ENCODE peak calls at places on chromosomes 12 and 14, in four cellular contexts. F, L, B and V are unnamed samples.

GRCh38 chr12:106226884-106227640 is 20.8 kb downstream of the CKAP4 start:
- DNase-seq in B (peak; percentile 79), L (peak; percentile 53), F (no peak), V (peak; percentile 42)

GRCh38 chr12:63857771-63858670 is 13.5 kb downstream of the SRGAP1 start:
- DNase-seq in B (no peak), L (no peak), F (no peak), V (no peak)

GRCh38 chr14:61034416-61035100 is 53.5 kb downstream of the SLC38A6 start:
- DNase-seq in L (no peak), F (peak; percentile 48), B (no peak), V (no peak)

GRCh38 chr14:96167224-96168148 is 37.2 kb upstream of the BDKRB2 start:
- DNase-seq in F (no peak), L (no peak), B (no peak), V (no peak)

GRCh38 chr12:126538888-126539287 is 1473.7 kb downstream of the AACS start:
- DNase-seq in L (no peak), F (no peak), B (no peak), V (no peak)

GRCh38 chr12:54565658-54566552 is 16.5 kb downstream of the PDE1B start:
- DNase-seq in L (no peak), B (no peak), F (no peak), V (no peak)

GRCh38 chr14:88478931-88479330 is 75.9 kb downstream of the PTPN21 start:
- DNase-seq in L (no peak), F (no peak), B (no peak), V (no peak)

GRCh38 chr12:106645074-106645421 is 62.2 kb downstream of the RFX4 start:
- DNase-seq in L (no peak), F (no peak), B (no peak), V (no peak)

GRCh38 chr12:68042212-68042699 is 53.0 kb downstream of the IFNG-AS1 start:
- DNase-seq in F (peak; percentile 65), L (no peak), B (no peak), V (no peak)

GRCh38 chr14:49727171-49727570 is 34.3 kb downstream of the KLHDC1 start:
- DNase-seq in F (no peak), B (no peak), L (no peak), V (no peak)

GRCh38 chr12:5498806-5499205 is 66.9 kb downstream of the NTF3 start:
- DNase-seq in F (no peak), L (no peak), B (no peak), V (no peak)

GRCh38 chr14:53748691-53749090 is 207.9 kb downstream of the BMP4 start:
- DNase-seq in L (no peak), B (no peak), F (no peak), V (no peak)

GRCh38 chr12:132435486-132436187 is 54.3 kb upstream of the FBRSL1 start:
- DNase-seq in F (no peak), B (no peak), L (no peak), V (no peak)

GRCh38 chr12:4037747-4038312 is 164.6 kb upstream of the PARP11 start:
- DNase-seq in F (no peak), B (peak; percentile 27), L (peak; percentile 8), V (no peak)

GRCh38 chr12:129868566-129868965 is 35.3 kb downstream of the TMEM132D start:
- DNase-seq in B (no peak), F (no peak), L (peak; percentile 10), V (no peak)

GRCh38 chr12:84910549-84911241 is 1.9 kb downstream of the SLC6A15 start:
- DNase-seq in L (no peak), B (peak; percentile 36), F (no peak), V (no peak)

GRCh38 chr12:54416908-54417603 is 2.0 kb downstream of the ITGA5 start:
- DNase-seq in B (no peak), F (no peak), L (peak; percentile 51), V (no peak)

GRCh38 chr14:93731753-93732152 is 56.5 kb downstream of the PRIMA1 start:
- DNase-seq in F (no peak), B (no peak), L (no peak), V (no peak)

GRCh38 chr12:46585854-46586621 is 213.5 kb upstream of the SLC38A2 start:
- DNase-seq in B (no peak), F (no peak), L (no peak), V (no peak)

GRCh38 chr14:84087986-84088531 is 1441.9 kb upstream of the FLRT2 start:
- DNase-seq in L (no peak), B (no peak), F (no peak), V (no peak)

GRCh38 chr12:18165422-18165871 is 75.5 kb upstream of the RERGL start:
- DNase-seq in B (no peak), L (no peak), F (peak; percentile 82), V (no peak)

GRCh38 chr14:94313991-94314655 is 9.0 kb downstream of the SERPINA6 start:
- DNase-seq in B (no peak), L (no peak), F (no peak), V (no peak)

GRCh38 chr12:27048822-27049752 is 26.7 kb downstream of the MED21 start:
- DNase-seq in F (no peak), L (peak; percentile 19), B (no peak), V (no peak)

GRCh38 chr12:75409833-75410232 is 18.9 kb downstream of the GLIPR1L2 start:
- DNase-seq in B (no peak), L (no peak), F (no peak), V (no peak)

GRCh38 chr12:101127521-101128219 is 82.4 kb downstream of the SLC5A8 start:
- DNase-seq in L (no peak), B (no peak), F (no peak), V (no peak)

GRCh38 chr14:62181591-62181990 is 419.4 kb downstream of the SNAPC1 start:
- DNase-seq in L (no peak), B (no peak), F (no peak), V (no peak)

GRCh38 chr12:750356-751191 is 1.8 kb upstream of the WNK1 start:
- DNase-seq in L (no peak), B (peak; percentile 26), F (no peak), V (no peak)

GRCh38 chr12:751828-752672 is at the start of gene WNK1:
- DNase-seq in L (peak; percentile 90), B (peak; percentile 97), F (peak; percentile 93), V (peak; percentile 97)

GRCh38 chr12:749871-750270 is 2.5 kb upstream of the WNK1 start:
- DNase-seq in F (no peak), L (no peak), B (no peak), V (no peak)

GRCh38 chr12:752673-753400 is 458 bp downstream of the WNK1 start:
- DNase-seq in L (peak; percentile 72), F (no peak), B (peak; percentile 84), V (peak; percentile 7)

GRCh38 chr12:751192-751827 is 1.1 kb upstream of the WNK1 start:
- DNase-seq in F (peak; percentile 94), B (peak; percentile 86), L (peak; percentile 68), V (peak; percentile 97)
- TF ChIP-seq REST in F (no peak), B (no peak), L (no peak), V (peak; percentile 33)

GRCh38 chr12:48080821-48081220 is 25.1 kb downstream of the SENP1 start:
- DNase-seq in B (no peak), F (no peak), L (no peak), V (no peak)

GRCh38 chr12:48078901-48079300 is 27.0 kb downstream of the SENP1 start:
- DNase-seq in B (no peak), L (no peak), F (no peak), V (peak; percentile 16)

GRCh38 chr12:48077111-48077510 is 28.8 kb downstream of the SENP1 start:
- DNase-seq in F (no peak), L (no peak), B (no peak), V (no peak)

GRCh38 chr12:48084066-48084465 is 21.8 kb downstream of the SENP1 start:
- DNase-seq in B (peak; percentile 14), L (no peak), F (no peak), V (no peak)

GRCh38 chr12:48080285-48080684 is 25.6 kb downstream of the SENP1 start:
- DNase-seq in L (no peak), F (no peak), B (no peak), V (no peak)
- TF ChIP-seq GABPA in L (no peak), F (no peak), B (no peak), V (no peak)

GRCh38 chr14:23071244-23071974 is 14.1 kb upstream of the CDH24 start:
- DNase-seq in B (peak; percentile 88), L (peak; percentile 78), F (peak; percentile 45), V (peak; percentile 66)
- TF ChIP-seq REST in B (no peak), L (no peak), F (no peak), V (no peak)

DNA sequence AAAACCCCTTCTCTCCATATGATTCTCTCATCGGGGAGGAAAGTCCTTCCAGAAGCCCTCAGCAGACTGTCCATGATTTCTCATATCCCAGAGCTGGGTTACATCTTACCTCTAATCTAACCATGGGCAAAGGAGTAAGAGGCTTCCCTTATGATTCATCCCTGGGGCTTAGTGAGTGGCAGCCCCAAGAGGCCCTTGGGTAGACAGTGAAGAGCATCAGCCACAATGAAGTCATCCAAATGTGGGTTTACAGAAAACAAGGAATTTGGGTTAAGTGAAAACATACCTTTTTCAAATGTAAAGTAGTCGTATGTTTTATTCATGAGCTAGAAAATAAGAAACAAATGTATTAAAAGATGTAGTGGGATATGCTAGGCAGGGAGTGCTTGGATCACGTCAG is 54.1 kb upstream of the ELK3 start:
- DNase-seq in B (no peak), F (no peak), L (no peak), V (peak; percentile 32)
- TF ChIP-seq GABPA in B (no peak), F (no peak), L (no peak), V (no peak)

GRCh38 chr12:32106517-32107366 is at the start of gene BICD1:
- DNase-seq in B (peak; percentile 96), L (peak; percentile 90), F (peak; percentile 32), V (peak; percentile 77)
- TF ChIP-seq REST in B (peak; percentile 65), L (no peak), F (no peak), V (no peak)

GRCh38 chr12:62260733-62261683 is 804 bp downstream of the USP15 start:
- DNase-seq in B (peak; percentile 23), L (peak; percentile 52), F (peak; percentile 73), V (peak; percentile 90)
- TF ChIP-seq GABPA in B (no peak), L (no peak), F (no peak), V (peak; percentile 18)

GRCh38 chr12:119877639-119877948 is 474 bp upstream of the CIT start:
- DNase-seq in L (no peak), B (no peak), F (no peak), V (no peak)
- TF ChIP-seq REST in L (no peak), B (no peak), F (no peak), V (no peak)

GRCh38 chr12:108815369-108815768 is 42.0 kb downstream of the SSH1 start:
- DNase-seq in B (no peak), L (no peak), F (no peak), V (no peak)

GRCh38 chr12:108815875-108816594 is 41.3 kb downstream of the SSH1 start:
- DNase-seq in L (no peak), F (no peak), B (no peak), V (no peak)

GRCh38 chr12:108817909-108818308 is 39.5 kb downstream of the SSH1 start:
- DNase-seq in B (no peak), F (no peak), L (no peak), V (no peak)

GRCh38 chr12:108814462-108815211 is 42.7 kb downstream of the SSH1 start:
- DNase-seq in L (no peak), B (no peak), F (no peak), V (no peak)

GRCh38 chr12:108816652-108817335 is 40.6 kb downstream of the SSH1 start:
- DNase-seq in L (no peak), F (no peak), B (no peak), V (no peak)
- TF ChIP-seq GABPA in L (no peak), F (no peak), B (no peak), V (no peak)

GRCh38 chr12:25438638-25439037 is 114.4 kb downstream of the LMNTD1 start:
- DNase-seq in F (no peak), L (no peak), B (no peak), V (no peak)
- TF ChIP-seq REST in F (no peak), L (no peak), B (peak; percentile 81), V (peak; percentile 55)